ENCODE peak calls at places on chromosomes 3 and 15, in nine cellular contexts. One of them, this sample, is unnamed.
A peak's percentile ranks its signal among the peaks of the same experiment; 100 is the strongest.

GRCh38 chr3:106965286-106965685 is 412.0 kb upstream of the CCDC54 start:
- DNase-seq in transverse colon: no peak
- DNase-seq in NCI-H510A treated with DMSO at 0.1 percent for 48 hours: no peak
- DNase-seq in activated CD4-positive, alpha-beta T cell treated with anti-CD3 and anti-CD28 coated beads, Interleukin-2, amount 50 U/mL, for 24 hours: no peak
- DNase-seq in activated T-helper 1 cell treated with Interleukin-2 at 50 U/mL for 16 hours: no peak
- DNase-seq in left colon: no peak
- DNase-seq in Daoy: no peak
- DNase-seq in activated naive CD4-positive, alpha-beta T cell treated with Interleukin-2 at 50 U/mL for 16 hours: no peak
- DNase-seq in activated T-helper 2 cell treated with anti-CD3 and anti-CD28 coated beads, Interferon-gamma antibody, Interleukin-2, Interleukin-4, amounts not matched to agents 10 μg/mL and 5 μg/mL and 100 μg/mL, durations not matched to agents 14 hours and 24 hours and 36 hours: no peak
- DNase-seq in this sample: no peak

GRCh38 chr15:99413955-99414754 is 151.6 kb upstream of the MEF2A start:
- DNase-seq in transverse colon: no peak
- DNase-seq in NCI-H510A treated with DMSO at 0.1 percent for 48 hours: no peak
- DNase-seq in activated CD4-positive, alpha-beta T cell treated with anti-CD3 and anti-CD28 coated beads, Interleukin-2, amount 50 U/mL, for 24 hours: no peak
- DNase-seq in activated T-helper 1 cell treated with Interleukin-2 at 50 U/mL for 16 hours: no peak
- DNase-seq in left colon: no peak
- DNase-seq in Daoy: no peak
- DNase-seq in activated naive CD4-positive, alpha-beta T cell treated with Interleukin-2 at 50 U/mL for 16 hours: no peak
- DNase-seq in activated T-helper 2 cell treated with anti-CD3 and anti-CD28 coated beads, Interferon-gamma antibody, Interleukin-2, Interleukin-4, amounts not matched to agents 10 μg/mL and 5 μg/mL and 100 μg/mL, durations not matched to agents 14 hours and 24 hours and 36 hours: peak; percentile 5
- DNase-seq in this sample: peak; percentile 34

GRCh38 chr3:81658322-81658997 is 103.0 kb downstream of the GBE1 start:
- DNase-seq in transverse colon: no peak
- DNase-seq in NCI-H510A treated with DMSO at 0.1 percent for 48 hours: no peak
- DNase-seq in activated CD4-positive, alpha-beta T cell treated with anti-CD3 and anti-CD28 coated beads, Interleukin-2, amount 50 U/mL, for 24 hours: no peak
- DNase-seq in activated T-helper 1 cell treated with Interleukin-2 at 50 U/mL for 16 hours: no peak
- DNase-seq in left colon: no peak
- DNase-seq in Daoy: no peak
- DNase-seq in activated naive CD4-positive, alpha-beta T cell treated with Interleukin-2 at 50 U/mL for 16 hours: no peak
- DNase-seq in activated T-helper 2 cell treated with anti-CD3 and anti-CD28 coated beads, Interferon-gamma antibody, Interleukin-2, Interleukin-4, amounts not matched to agents 10 μg/mL and 5 μg/mL and 100 μg/mL, durations not matched to agents 14 hours and 24 hours and 36 hours: no peak
- DNase-seq in this sample: no peak

GRCh38 chr3:42692667-42693529 is 7.6 kb downstream of the KLHL40 start:
- DNase-seq in transverse colon: no peak
- DNase-seq in NCI-H510A treated with DMSO at 0.1 percent for 48 hours: no peak
- DNase-seq in activated CD4-positive, alpha-beta T cell treated with anti-CD3 and anti-CD28 coated beads, Interleukin-2, amount 50 U/mL, for 24 hours: no peak
- DNase-seq in activated T-helper 1 cell treated with Interleukin-2 at 50 U/mL for 16 hours: no peak
- DNase-seq in left colon: no peak
- DNase-seq in Daoy: no peak
- DNase-seq in activated naive CD4-positive, alpha-beta T cell treated with Interleukin-2 at 50 U/mL for 16 hours: no peak
- DNase-seq in activated T-helper 2 cell treated with anti-CD3 and anti-CD28 coated beads, Interferon-gamma antibody, Interleukin-2, Interleukin-4, amounts not matched to agents 10 μg/mL and 5 μg/mL and 100 μg/mL, durations not matched to agents 14 hours and 24 hours and 36 hours: no peak
- DNase-seq in this sample: no peak

GRCh38 chr3:102057781-102058421 is 208.6 kb downstream of the NFKBIZ start:
- DNase-seq in transverse colon: no peak
- DNase-seq in NCI-H510A treated with DMSO at 0.1 percent for 48 hours: no peak
- DNase-seq in activated CD4-positive, alpha-beta T cell treated with anti-CD3 and anti-CD28 coated beads, Interleukin-2, amount 50 U/mL, for 24 hours: no peak
- DNase-seq in activated T-helper 1 cell treated with Interleukin-2 at 50 U/mL for 16 hours: no peak
- DNase-seq in left colon: no peak
- DNase-seq in Daoy: no peak
- DNase-seq in activated naive CD4-positive, alpha-beta T cell treated with Interleukin-2 at 50 U/mL for 16 hours: no peak
- DNase-seq in activated T-helper 2 cell treated with anti-CD3 and anti-CD28 coated beads, Interferon-gamma antibody, Interleukin-2, Interleukin-4, amounts not matched to agents 10 μg/mL and 5 μg/mL and 100 μg/mL, durations not matched to agents 14 hours and 24 hours and 36 hours: no peak
- DNase-seq in this sample: no peak

GRCh38 chr15:89136818-89137772 is 48.8 kb downstream of the ABHD2 start:
- DNase-seq in transverse colon: peak; percentile 22
- DNase-seq in NCI-H510A treated with DMSO at 0.1 percent for 48 hours: no peak
- DNase-seq in activated CD4-positive, alpha-beta T cell treated with anti-CD3 and anti-CD28 coated beads, Interleukin-2, amount 50 U/mL, for 24 hours: no peak
- DNase-seq in activated T-helper 1 cell treated with Interleukin-2 at 50 U/mL for 16 hours: no peak
- DNase-seq in left colon: peak; percentile 38
- DNase-seq in Daoy: no peak
- DNase-seq in activated naive CD4-positive, alpha-beta T cell treated with Interleukin-2 at 50 U/mL for 16 hours: no peak
- DNase-seq in activated T-helper 2 cell treated with anti-CD3 and anti-CD28 coated beads, Interferon-gamma antibody, Interleukin-2, Interleukin-4, amounts not matched to agents 10 μg/mL and 5 μg/mL and 100 μg/mL, durations not matched to agents 14 hours and 24 hours and 36 hours: no peak
- DNase-seq in this sample: no peak

GRCh38 chr15:38650936-38651327 is 86.3 kb upstream of the RASGRP1 start:
- DNase-seq in transverse colon: no peak
- DNase-seq in NCI-H510A treated with DMSO at 0.1 percent for 48 hours: no peak
- DNase-seq in activated CD4-positive, alpha-beta T cell treated with anti-CD3 and anti-CD28 coated beads, Interleukin-2, amount 50 U/mL, for 24 hours: no peak
- DNase-seq in activated T-helper 1 cell treated with Interleukin-2 at 50 U/mL for 16 hours: no peak
- DNase-seq in left colon: no peak
- DNase-seq in Daoy: no peak
- DNase-seq in activated naive CD4-positive, alpha-beta T cell treated with Interleukin-2 at 50 U/mL for 16 hours: no peak
- DNase-seq in activated T-helper 2 cell treated with anti-CD3 and anti-CD28 coated beads, Interferon-gamma antibody, Interleukin-2, Interleukin-4, amounts not matched to agents 10 μg/mL and 5 μg/mL and 100 μg/mL, durations not matched to agents 14 hours and 24 hours and 36 hours: no peak
- DNase-seq in this sample: no peak

GRCh38 chr3:102114264-102114979 is 265.1 kb downstream of the NFKBIZ start:
- DNase-seq in transverse colon: no peak
- DNase-seq in NCI-H510A treated with DMSO at 0.1 percent for 48 hours: no peak
- DNase-seq in activated CD4-positive, alpha-beta T cell treated with anti-CD3 and anti-CD28 coated beads, Interleukin-2, amount 50 U/mL, for 24 hours: no peak
- DNase-seq in activated T-helper 1 cell treated with Interleukin-2 at 50 U/mL for 16 hours: no peak
- DNase-seq in left colon: no peak
- DNase-seq in Daoy: no peak
- DNase-seq in activated naive CD4-positive, alpha-beta T cell treated with Interleukin-2 at 50 U/mL for 16 hours: peak; percentile 29
- DNase-seq in activated T-helper 2 cell treated with anti-CD3 and anti-CD28 coated beads, Interferon-gamma antibody, Interleukin-2, Interleukin-4, amounts not matched to agents 10 μg/mL and 5 μg/mL and 100 μg/mL, durations not matched to agents 14 hours and 24 hours and 36 hours: peak; percentile 64
- DNase-seq in this sample: peak; percentile 54

GRCh38 chr3:160434071-160434470 is 15.5 kb downstream of the TRIM59 start:
- DNase-seq in transverse colon: no peak
- DNase-seq in NCI-H510A treated with DMSO at 0.1 percent for 48 hours: no peak
- DNase-seq in activated CD4-positive, alpha-beta T cell treated with anti-CD3 and anti-CD28 coated beads, Interleukin-2, amount 50 U/mL, for 24 hours: no peak
- DNase-seq in activated T-helper 1 cell treated with Interleukin-2 at 50 U/mL for 16 hours: no peak
- DNase-seq in left colon: no peak
- DNase-seq in Daoy: no peak
- DNase-seq in activated naive CD4-positive, alpha-beta T cell treated with Interleukin-2 at 50 U/mL for 16 hours: no peak
- DNase-seq in activated T-helper 2 cell treated with anti-CD3 and anti-CD28 coated beads, Interferon-gamma antibody, Interleukin-2, Interleukin-4, amounts not matched to agents 10 μg/mL and 5 μg/mL and 100 μg/mL, durations not matched to agents 14 hours and 24 hours and 36 hours: no peak
- DNase-seq in this sample: no peak

GRCh38 chr3:149534671-149535394 is 60.3 kb downstream of the TM4SF4 start:
- DNase-seq in transverse colon: no peak
- DNase-seq in NCI-H510A treated with DMSO at 0.1 percent for 48 hours: peak; percentile 95
- DNase-seq in activated CD4-positive, alpha-beta T cell treated with anti-CD3 and anti-CD28 coated beads, Interleukin-2, amount 50 U/mL, for 24 hours: no peak
- DNase-seq in activated T-helper 1 cell treated with Interleukin-2 at 50 U/mL for 16 hours: no peak
- DNase-seq in left colon: no peak
- DNase-seq in Daoy: peak; percentile 23
- DNase-seq in activated naive CD4-positive, alpha-beta T cell treated with Interleukin-2 at 50 U/mL for 16 hours: no peak
- DNase-seq in activated T-helper 2 cell treated with anti-CD3 and anti-CD28 coated beads, Interferon-gamma antibody, Interleukin-2, Interleukin-4, amounts not matched to agents 10 μg/mL and 5 μg/mL and 100 μg/mL, durations not matched to agents 14 hours and 24 hours and 36 hours: no peak
- DNase-seq in this sample: no peak

GRCh38 chr15:67821784-67822451 is 3.4 kb upstream of the SKOR1 start:
- DNase-seq in transverse colon: no peak
- DNase-seq in NCI-H510A treated with DMSO at 0.1 percent for 48 hours: no peak
- DNase-seq in activated CD4-positive, alpha-beta T cell treated with anti-CD3 and anti-CD28 coated beads, Interleukin-2, amount 50 U/mL, for 24 hours: no peak
- DNase-seq in activated T-helper 1 cell treated with Interleukin-2 at 50 U/mL for 16 hours: no peak
- DNase-seq in left colon: no peak
- DNase-seq in Daoy: no peak
- DNase-seq in activated naive CD4-positive, alpha-beta T cell treated with Interleukin-2 at 50 U/mL for 16 hours: no peak
- DNase-seq in activated T-helper 2 cell treated with anti-CD3 and anti-CD28 coated beads, Interferon-gamma antibody, Interleukin-2, Interleukin-4, amounts not matched to agents 10 μg/mL and 5 μg/mL and 100 μg/mL, durations not matched to agents 14 hours and 24 hours and 36 hours: no peak
- DNase-seq in this sample: peak; percentile 35

GRCh38 chr3:9347887-9348286 is 15.0 kb upstream of the THUMPD3 start:
- DNase-seq in transverse colon: no peak
- DNase-seq in NCI-H510A treated with DMSO at 0.1 percent for 48 hours: no peak
- DNase-seq in activated CD4-positive, alpha-beta T cell treated with anti-CD3 and anti-CD28 coated beads, Interleukin-2, amount 50 U/mL, for 24 hours: no peak
- DNase-seq in activated T-helper 1 cell treated with Interleukin-2 at 50 U/mL for 16 hours: no peak
- DNase-seq in left colon: no peak
- DNase-seq in Daoy: peak; percentile 19
- DNase-seq in activated naive CD4-positive, alpha-beta T cell treated with Interleukin-2 at 50 U/mL for 16 hours: no peak
- DNase-seq in activated T-helper 2 cell treated with anti-CD3 and anti-CD28 coated beads, Interferon-gamma antibody, Interleukin-2, Interleukin-4, amounts not matched to agents 10 μg/mL and 5 μg/mL and 100 μg/mL, durations not matched to agents 14 hours and 24 hours and 36 hours: no peak
- DNase-seq in this sample: no peak

GRCh38 chr3:55177749-55178148 is 249.9 kb upstream of the LRTM1 start:
- DNase-seq in transverse colon: no peak
- DNase-seq in NCI-H510A treated with DMSO at 0.1 percent for 48 hours: peak; percentile 6
- DNase-seq in activated CD4-positive, alpha-beta T cell treated with anti-CD3 and anti-CD28 coated beads, Interleukin-2, amount 50 U/mL, for 24 hours: no peak
- DNase-seq in activated T-helper 1 cell treated with Interleukin-2 at 50 U/mL for 16 hours: no peak
- DNase-seq in left colon: no peak
- DNase-seq in Daoy: no peak
- DNase-seq in activated naive CD4-positive, alpha-beta T cell treated with Interleukin-2 at 50 U/mL for 16 hours: no peak
- DNase-seq in activated T-helper 2 cell treated with anti-CD3 and anti-CD28 coated beads, Interferon-gamma antibody, Interleukin-2, Interleukin-4, amounts not matched to agents 10 μg/mL and 5 μg/mL and 100 μg/mL, durations not matched to agents 14 hours and 24 hours and 36 hours: no peak
- DNase-seq in this sample: no peak

GRCh38 chr3:179745109-179745508 is 92.3 kb downstream of the USP13 start:
- DNase-seq in transverse colon: no peak
- DNase-seq in NCI-H510A treated with DMSO at 0.1 percent for 48 hours: no peak
- DNase-seq in activated CD4-positive, alpha-beta T cell treated with anti-CD3 and anti-CD28 coated beads, Interleukin-2, amount 50 U/mL, for 24 hours: no peak
- DNase-seq in activated T-helper 1 cell treated with Interleukin-2 at 50 U/mL for 16 hours: no peak
- DNase-seq in left colon: no peak
- DNase-seq in Daoy: no peak
- DNase-seq in activated naive CD4-positive, alpha-beta T cell treated with Interleukin-2 at 50 U/mL for 16 hours: no peak
- DNase-seq in activated T-helper 2 cell treated with anti-CD3 and anti-CD28 coated beads, Interferon-gamma antibody, Interleukin-2, Interleukin-4, amounts not matched to agents 10 μg/mL and 5 μg/mL and 100 μg/mL, durations not matched to agents 14 hours and 24 hours and 36 hours: no peak
- DNase-seq in this sample: no peak

GRCh38 chr15:70101459-70102113 is 3.9 kb upstream of the TLE3 start:
- DNase-seq in transverse colon: peak; percentile 63
- DNase-seq in NCI-H510A treated with DMSO at 0.1 percent for 48 hours: peak; percentile 76
- DNase-seq in activated CD4-positive, alpha-beta T cell treated with anti-CD3 and anti-CD28 coated beads, Interleukin-2, amount 50 U/mL, for 24 hours: no peak
- DNase-seq in activated T-helper 1 cell treated with Interleukin-2 at 50 U/mL for 16 hours: no peak
- DNase-seq in left colon: peak; percentile 78
- DNase-seq in Daoy: peak; percentile 89
- DNase-seq in activated naive CD4-positive, alpha-beta T cell treated with Interleukin-2 at 50 U/mL for 16 hours: no peak
- DNase-seq in activated T-helper 2 cell treated with anti-CD3 and anti-CD28 coated beads, Interferon-gamma antibody, Interleukin-2, Interleukin-4, amounts not matched to agents 10 μg/mL and 5 μg/mL and 100 μg/mL, durations not matched to agents 14 hours and 24 hours and 36 hours: no peak
- DNase-seq in this sample: peak; percentile 61

GRCh38 chr15:83871808-83872559 is 218.1 kb downstream of the ADAMTSL3 start:
- DNase-seq in transverse colon: no peak
- DNase-seq in NCI-H510A treated with DMSO at 0.1 percent for 48 hours: no peak
- DNase-seq in activated CD4-positive, alpha-beta T cell treated with anti-CD3 and anti-CD28 coated beads, Interleukin-2, amount 50 U/mL, for 24 hours: no peak
- DNase-seq in activated T-helper 1 cell treated with Interleukin-2 at 50 U/mL for 16 hours: no peak
- DNase-seq in left colon: no peak
- DNase-seq in Daoy: peak; percentile 33
- DNase-seq in activated naive CD4-positive, alpha-beta T cell treated with Interleukin-2 at 50 U/mL for 16 hours: no peak
- DNase-seq in activated T-helper 2 cell treated with anti-CD3 and anti-CD28 coated beads, Interferon-gamma antibody, Interleukin-2, Interleukin-4, amounts not matched to agents 10 μg/mL and 5 μg/mL and 100 μg/mL, durations not matched to agents 14 hours and 24 hours and 36 hours: no peak
- DNase-seq in this sample: no peak

GRCh38 chr3:71185733-71186455 is 397.6 kb downstream of the FOXP1 start:
- DNase-seq in transverse colon: peak; percentile 22
- DNase-seq in NCI-H510A treated with DMSO at 0.1 percent for 48 hours: no peak
- DNase-seq in activated CD4-positive, alpha-beta T cell treated with anti-CD3 and anti-CD28 coated beads, Interleukin-2, amount 50 U/mL, for 24 hours: no peak
- DNase-seq in activated T-helper 1 cell treated with Interleukin-2 at 50 U/mL for 16 hours: no peak
- DNase-seq in left colon: no peak
- DNase-seq in Daoy: peak; percentile 43
- DNase-seq in activated naive CD4-positive, alpha-beta T cell treated with Interleukin-2 at 50 U/mL for 16 hours: no peak
- DNase-seq in activated T-helper 2 cell treated with anti-CD3 and anti-CD28 coated beads, Interferon-gamma antibody, Interleukin-2, Interleukin-4, amounts not matched to agents 10 μg/mL and 5 μg/mL and 100 μg/mL, durations not matched to agents 14 hours and 24 hours and 36 hours: no peak
- DNase-seq in this sample: no peak

GRCh38 chr3:172208586-172209332 is 169.4 kb downstream of the FNDC3B start:
- DNase-seq in transverse colon: no peak
- DNase-seq in NCI-H510A treated with DMSO at 0.1 percent for 48 hours: no peak
- DNase-seq in activated CD4-positive, alpha-beta T cell treated with anti-CD3 and anti-CD28 coated beads, Interleukin-2, amount 50 U/mL, for 24 hours: no peak
- DNase-seq in activated T-helper 1 cell treated with Interleukin-2 at 50 U/mL for 16 hours: no peak
- DNase-seq in left colon: no peak
- DNase-seq in Daoy: peak; percentile 89
- DNase-seq in activated naive CD4-positive, alpha-beta T cell treated with Interleukin-2 at 50 U/mL for 16 hours: no peak
- DNase-seq in activated T-helper 2 cell treated with anti-CD3 and anti-CD28 coated beads, Interferon-gamma antibody, Interleukin-2, Interleukin-4, amounts not matched to agents 10 μg/mL and 5 μg/mL and 100 μg/mL, durations not matched to agents 14 hours and 24 hours and 36 hours: no peak
- DNase-seq in this sample: no peak

GRCh38 chr3:37372669-37373068 is 198.3 kb upstream of the LRRFIP2 start:
- DNase-seq in transverse colon: no peak
- DNase-seq in NCI-H510A treated with DMSO at 0.1 percent for 48 hours: no peak
- DNase-seq in activated CD4-positive, alpha-beta T cell treated with anti-CD3 and anti-CD28 coated beads, Interleukin-2, amount 50 U/mL, for 24 hours: no peak
- DNase-seq in activated T-helper 1 cell treated with Interleukin-2 at 50 U/mL for 16 hours: no peak
- DNase-seq in left colon: no peak
- DNase-seq in Daoy: no peak
- DNase-seq in activated naive CD4-positive, alpha-beta T cell treated with Interleukin-2 at 50 U/mL for 16 hours: no peak
- DNase-seq in activated T-helper 2 cell treated with anti-CD3 and anti-CD28 coated beads, Interferon-gamma antibody, Interleukin-2, Interleukin-4, amounts not matched to agents 10 μg/mL and 5 μg/mL and 100 μg/mL, durations not matched to agents 14 hours and 24 hours and 36 hours: no peak
- DNase-seq in this sample: no peak

GRCh38 chr3:178517665-178518366 is 18.4 kb upstream of the KCNMB2 start:
- DNase-seq in transverse colon: no peak
- DNase-seq in NCI-H510A treated with DMSO at 0.1 percent for 48 hours: peak; percentile 29
- DNase-seq in activated CD4-positive, alpha-beta T cell treated with anti-CD3 and anti-CD28 coated beads, Interleukin-2, amount 50 U/mL, for 24 hours: no peak
- DNase-seq in activated T-helper 1 cell treated with Interleukin-2 at 50 U/mL for 16 hours: no peak
- DNase-seq in left colon: no peak
- DNase-seq in Daoy: no peak
- DNase-seq in activated naive CD4-positive, alpha-beta T cell treated with Interleukin-2 at 50 U/mL for 16 hours: no peak
- DNase-seq in activated T-helper 2 cell treated with anti-CD3 and anti-CD28 coated beads, Interferon-gamma antibody, Interleukin-2, Interleukin-4, amounts not matched to agents 10 μg/mL and 5 μg/mL and 100 μg/mL, durations not matched to agents 14 hours and 24 hours and 36 hours: no peak
- DNase-seq in this sample: no peak

GRCh38 chr3:186551387-186551786 is 7.2 kb upstream of the CRYGS start:
- DNase-seq in transverse colon: no peak
- DNase-seq in NCI-H510A treated with DMSO at 0.1 percent for 48 hours: no peak
- DNase-seq in activated CD4-positive, alpha-beta T cell treated with anti-CD3 and anti-CD28 coated beads, Interleukin-2, amount 50 U/mL, for 24 hours: no peak
- DNase-seq in activated T-helper 1 cell treated with Interleukin-2 at 50 U/mL for 16 hours: no peak
- DNase-seq in left colon: no peak
- DNase-seq in Daoy: no peak
- DNase-seq in activated naive CD4-positive, alpha-beta T cell treated with Interleukin-2 at 50 U/mL for 16 hours: no peak
- DNase-seq in activated T-helper 2 cell treated with anti-CD3 and anti-CD28 coated beads, Interferon-gamma antibody, Interleukin-2, Interleukin-4, amounts not matched to agents 10 μg/mL and 5 μg/mL and 100 μg/mL, durations not matched to agents 14 hours and 24 hours and 36 hours: no peak
- DNase-seq in this sample: no peak

This sample was measured in Peyer's patch.